ENCODE peak calls at places on chromosomes 3 and 15, in nine cellular contexts. J is heart left ventricle, M is fibroblast of pulmonary artery, S is kidney epithelial cell, V is endothelial cell of umbilical vein, K is A673, P is upper lobe of right lung, D is fibroblast of mammary gland, E is foreskin fibroblast. B is an unnamed sample.

GRCh38 chr3:188345223-188345622 is 191.3 kb downstream of the LPP start:
- DNase-seq in J (no peak), M (peak; percentile 77), S (peak; percentile 73), V (peak; percentile 95), K (peak; percentile 68), P (no peak), D (peak; percentile 27), E (peak; percentile 51), B (no peak)

GRCh38 chr15:67884514-67885225 is 44.8 kb upstream of the RNU6-1 start:
- DNase-seq in J (peak; percentile 90), M (peak; percentile 85), S (no peak), V (peak; percentile 43), K (peak; percentile 73), P (peak; percentile 94), D (peak; percentile 73), E (peak; percentile 86), B (no peak)

GRCh38 chr3:178236555-178237277 is 299.5 kb upstream of the KCNMB2 start:
- DNase-seq in J (no peak), M (peak; percentile 71), S (no peak), V (no peak), K (no peak), P (no peak), D (peak; percentile 83), E (peak; percentile 53), B (peak; percentile 43)

GRCh38 chr3:167032267-167032876 is 347.7 kb downstream of the ZBBX start:
- DNase-seq in J (no peak), M (peak; percentile 70), S (peak; percentile 48), V (no peak), K (peak; percentile 61), P (no peak), D (peak; percentile 67), E (no peak), B (peak; percentile 91)

GRCh38 chr15:65096481-65097385 is 18.3 kb downstream of the UBAP1L start:
- DNase-seq in J (no peak), M (no peak), S (no peak), V (no peak), K (no peak), P (no peak), D (no peak), E (no peak), B (no peak)

GRCh38 chr15:89515477-89515876 is 19.1 kb upstream of the RHCG start:
- DNase-seq in J (no peak), M (no peak), S (no peak), V (no peak), K (no peak), P (no peak), D (no peak), E (no peak), B (no peak)

GRCh38 chr3:48155122-48155521 is 33.1 kb downstream of the CDC25A start:
- DNase-seq in J (no peak), M (peak; percentile 62), S (peak; percentile 34), V (peak; percentile 76), K (no peak), P (no peak), D (peak; percentile 91), E (peak; percentile 90), B (no peak)

GRCh38 chr3:52195823-52196331 is 2.1 kb upstream of the ALAS1 start:
- DNase-seq in J (peak; percentile 51), M (peak; percentile 89), S (no peak), V (peak; percentile 29), K (no peak), P (no peak), D (peak; percentile 85), E (peak; percentile 83), B (no peak)

GRCh38 chr3:71064976-71065763 is 518.4 kb downstream of the FOXP1 start:
- DNase-seq in J (peak; percentile 71), M (peak; percentile 50), S (no peak), V (peak; percentile 67), K (peak; percentile 45), P (peak; percentile 83), D (peak; percentile 40), E (peak; percentile 84), B (no peak)

GRCh38 chr3:9552252-9552999 is 1.2 kb downstream of the LHFPL4 start:
- DNase-seq in J (peak; percentile 41), M (peak; percentile 68), S (peak; percentile 18), V (peak; percentile 45), K (peak; percentile 48), P (peak; percentile 69), D (peak; percentile 45), E (peak; percentile 77), B (peak; percentile 23)

GRCh38 chr15:33007295-33007855 is 187.1 kb downstream of the FMN1 start:
- DNase-seq in J (no peak), M (peak; percentile 56), S (no peak), V (peak; percentile 28), K (peak; percentile 24), P (no peak), D (peak; percentile 67), E (peak; percentile 60), B (no peak)

GRCh38 chr15:20340931-20341661 is 200.5 kb downstream of the GOLGA6L6 start:
- DNase-seq in J (peak; percentile 78), M (peak; percentile 37), S (no peak), V (peak; percentile 3), K (no peak), P (peak; percentile 90), D (no peak), E (peak; percentile 12), B (no peak)

GRCh38 chr15:51736069-51736468 is 1.4 kb downstream of the LYSMD2 start:
- DNase-seq in J (no peak), M (no peak), S (no peak), V (no peak), K (no peak), P (no peak), D (no peak), E (peak; percentile 58), B (no peak)

GRCh38 chr3:149657458-149657795 is 398 bp downstream of the WWTR1 start:
- DNase-seq in J (peak; percentile 56), M (peak; percentile 80), S (no peak), V (no peak), K (peak; percentile 78), P (peak; percentile 83), D (peak; percentile 59), E (peak; percentile 84), B (no peak)

GRCh38 chr3:8482960-8483665 is 18.5 kb upstream of the LMCD1 start:
- DNase-seq in J (peak; percentile 86), M (peak; percentile 96), S (peak; percentile 96), V (peak; percentile 96), K (peak; percentile 32), P (no peak), D (peak; percentile 97), E (peak; percentile 96), B (peak; percentile 80)

GRCh38 chr3:112817271-112817670 is 29.4 kb downstream of the CD200R1L start:
- DNase-seq in J (no peak), M (no peak), S (no peak), V (no peak), K (no peak), P (no peak), D (no peak), E (peak; percentile 46), B (no peak)

DNA sequence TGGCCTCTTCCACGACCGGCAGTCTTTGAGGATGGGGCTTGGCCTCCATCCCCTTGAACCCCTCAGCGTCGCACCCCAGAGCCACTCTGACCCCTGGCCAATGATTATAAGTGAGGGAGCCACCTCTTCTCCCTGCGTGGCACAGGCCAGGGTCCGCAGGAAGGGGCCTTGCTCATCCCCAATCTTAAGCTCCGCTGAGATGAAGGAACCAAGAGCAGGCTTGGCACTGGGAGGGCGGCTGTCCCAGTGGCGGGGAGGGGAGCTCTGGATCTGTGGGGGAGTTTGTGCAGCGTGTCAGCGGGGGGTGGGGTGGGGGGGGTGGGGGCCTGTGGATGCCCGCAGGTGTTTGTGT is 13.8 kb upstream of the ADPGK start:
- DNase-seq in J (no peak), M (no peak), S (no peak), V (no peak), K (no peak), P (no peak), D (no peak), E (no peak), B (no peak)
- H3K4me3 ChIP-seq in J (peak overlapping the region; percentile 50), M (peak overlapping the region; percentile 53), S (peak overlapping the region; percentile 43), V (no peak overlapping the region), K (peak overlapping the region; percentile 49), P (peak overlapping the region; percentile 52), D (peak overlapping the region; percentile 56), E (peak overlapping the region; percentile 44), B (peak overlapping the region; percentile 48)

GRCh38 chr3:26964313-26964712 is 341.7 kb downstream of the LRRC3B start:
- DNase-seq in J (no peak), M (no peak), S (no peak), V (no peak), K (no peak), P (no peak), D (no peak), E (no peak), B (no peak)

GRCh38 chr3:26964836-26965235 is 342.3 kb downstream of the LRRC3B start:
- DNase-seq in J (no peak), M (no peak), S (no peak), V (no peak), K (peak; percentile 9), P (no peak), D (no peak), E (no peak), B (no peak)

GRCh38 chr3:26960382-26960781 is 337.8 kb downstream of the LRRC3B start:
- DNase-seq in J (no peak), M (no peak), S (no peak), V (no peak), K (no peak), P (no peak), D (no peak), E (no peak), B (no peak)

GRCh38 chr3:26962419-26963355 is 340.1 kb downstream of the LRRC3B start:
- DNase-seq in J (no peak), M (no peak), S (no peak), V (no peak), K (no peak), P (no peak), D (no peak), E (no peak), B (no peak)

GRCh38 chr3:26963356-26963742 is 340.8 kb downstream of the LRRC3B start:
- DNase-seq in J (no peak), M (no peak), S (no peak), V (no peak), K (peak; percentile 41), P (no peak), D (no peak), E (no peak), B (no peak)
- TF ChIP-seq CTCF in J (no peak), M (no peak), S (peak; percentile 33), V (no peak), K (peak; percentile 55), P (no peak), D (no peak), E (no peak), B (peak; percentile 43)

DNA sequence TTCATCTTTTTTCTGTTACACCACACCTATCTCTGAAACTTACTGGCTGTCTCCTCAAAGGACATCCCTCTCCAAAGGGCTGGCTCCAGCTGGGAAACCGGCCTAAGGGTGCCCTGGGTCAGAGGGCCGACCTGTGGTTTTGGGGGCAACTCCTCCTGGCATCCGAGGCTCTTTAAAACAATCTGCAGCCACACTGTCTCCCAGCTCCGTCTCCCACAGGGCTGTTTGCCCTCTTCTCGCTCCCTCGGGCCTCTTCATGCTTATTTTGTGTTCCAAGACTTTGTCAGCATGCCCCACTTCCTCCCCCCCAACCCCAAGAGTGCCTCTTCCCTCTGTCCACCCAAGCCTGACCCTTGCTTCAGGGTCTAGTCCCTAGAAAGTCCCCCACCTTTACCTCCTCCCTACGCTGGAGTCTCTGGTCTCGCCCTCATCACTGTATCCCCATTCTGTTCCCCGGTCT is 1.3 kb upstream of the CSK start:
- DNase-seq in J (no peak), M (no peak), S (no peak), V (no peak), K (no peak), P (no peak), D (no peak), E (no peak), B (no peak)
- H3K4me3 ChIP-seq in J (no peak overlapping the region), M (no peak overlapping the region), S (no peak overlapping the region), V (no peak overlapping the region), K (no peak overlapping the region), P (no peak overlapping the region), D (no peak overlapping the region), E (no peak overlapping the region), B (no peak overlapping the region)

GRCh38 chr15:88335074-88335473 is 78.5 kb upstream of the NTRK3 start:
- DNase-seq in J (no peak), M (no peak), S (no peak), V (no peak), K (no peak), P (no peak), D (no peak), E (no peak), B (no peak)
- TF ChIP-seq CTCF in J (no peak), M (no peak), S (no peak), V (no peak), K (no peak), P (no peak), D (no peak), E (no peak), B (no peak)

B was measured in LNCaP clone FGC.